ENCODE peak calls at places on chromosomes 6 and 20, in four cellular contexts. L is transverse colon, H is endodermal cell, K is lower leg skin. O is an unnamed sample.

GRCh38 chr6:169131356-169131755 is 122.3 kb downstream of the THBS2 start:
- DNase-seq in K (no peak), H (no peak), L (no peak), O (no peak)

GRCh38 chr20:56171087-56172012 is 77.2 kb upstream of the MC3R start:
- DNase-seq in L (no peak), K (no peak), H (peak; percentile 50), O (no peak)

GRCh38 chr6:37016995-37017394 is 11.5 kb downstream of the FGD2 start:
- DNase-seq in K (no peak), L (no peak), H (no peak), O (no peak)

GRCh38 chr20:10034717-10035571 is at the start of gene ANKEF1:
- DNase-seq in K (peak; percentile 87), H (peak; percentile 94), L (peak; percentile 92), O (peak; percentile 6)

GRCh38 chr20:49676581-49677291 is 36.9 kb downstream of the B4GALT5 start:
- DNase-seq in K (no peak), H (no peak), L (peak; percentile 71), O (no peak)

GRCh38 chr6:157961829-157962228 is 19.8 kb upstream of the SYNJ2 start:
- DNase-seq in K (peak; percentile 43), H (no peak), L (no peak), O (no peak)

GRCh38 chr6:29142349-29142748 is 28.4 kb upstream of the OR2J2 start:
- DNase-seq in L (no peak), K (no peak), H (no peak), O (no peak)

GRCh38 chr6:167794386-167795157 is 32.1 kb upstream of the AFDN start:
- DNase-seq in H (no peak), K (peak; percentile 67), L (no peak), O (no peak)

GRCh38 chr20:60362531-60362930 is 404.3 kb downstream of the CDH26 start:
- DNase-seq in K (no peak), H (no peak), L (no peak), O (peak; percentile 53)

GRCh38 chr6:159156089-159156488 is 13.1 kb upstream of the FNDC1 start:
- DNase-seq in K (no peak), H (no peak), L (no peak), O (no peak)
- H3K4me3 ChIP-seq in K (no peak overlapping the region), H (no peak overlapping the region), L (no peak overlapping the region), O (no peak overlapping the region)

GRCh38 chr6:160360955-160361354 is 12.8 kb downstream of the SLC22A3 start:
- DNase-seq in L (no peak), H (no peak), K (no peak), O (no peak)
- TF ChIP-seq CTCF in L (no peak), H (no peak), K (no peak), O (no peak)

GRCh38 chr20:6767536-6768227 is at the start of gene BMP2:
- DNase-seq in L (peak; percentile 72), H (peak; percentile 82), K (peak; percentile 84), O (no peak)

GRCh38 chr20:6765469-6766058 is 1.9 kb upstream of the BMP2 start:
- DNase-seq in H (no peak), L (no peak), K (no peak), O (no peak)

GRCh38 chr20:6768228-6769185 is 1.0 kb downstream of the BMP2 start:
- DNase-seq in K (peak; percentile 87), H (peak; percentile 77), L (peak; percentile 27), O (no peak)

GRCh38 chr20:6766433-6766832 is 1.1 kb upstream of the BMP2 start:
- DNase-seq in H (peak; percentile 60), K (no peak), L (peak; percentile 30), O (no peak)

GRCh38 chr20:6767166-6767535 is 335 bp upstream of the BMP2 start:
- DNase-seq in L (no peak), H (peak; percentile 82), K (peak; percentile 85), O (no peak)
- H3K4me3 ChIP-seq in L (peak overlapping the region; percentile 59), H (peak overlapping the region; percentile 83), K (peak overlapping the region; percentile 17), O (peak overlapping the region; percentile 63)

DNA sequence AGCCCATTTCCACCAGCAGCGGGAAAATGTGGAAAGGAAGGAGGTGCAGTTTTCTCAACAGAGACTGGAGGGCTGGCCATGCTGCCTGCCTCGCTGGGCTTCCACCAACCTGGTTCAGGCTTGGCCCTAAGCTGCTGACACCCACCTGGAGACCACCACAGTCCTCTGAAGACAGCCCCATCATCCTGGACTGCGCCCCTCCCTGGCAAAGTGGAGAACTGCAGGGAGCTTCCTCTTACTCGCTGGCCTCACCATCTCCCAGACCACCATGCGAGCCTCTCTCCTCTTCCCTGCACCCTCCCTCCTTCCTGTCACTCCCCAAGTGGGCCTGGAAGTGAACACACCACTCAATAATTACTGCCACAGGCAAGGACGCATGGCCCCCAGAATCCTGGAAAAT is 71.5 kb downstream of the PSMG4 start:
- DNase-seq in L (no peak), K (no peak), H (peak; percentile 78), O (no peak)
- TF ChIP-seq CTCF in L (no peak), K (no peak), H (peak; percentile 63), O (peak; percentile 21)

GRCh38 chr20:38447931-38448675 is 13.0 kb upstream of the SNHG17 start:
- DNase-seq in H (peak; percentile 69), L (no peak), K (no peak), O (no peak)
- H3K4me3 ChIP-seq in H (peak overlapping the region; percentile 88), L (no peak overlapping the region), K (no peak overlapping the region), O (no peak overlapping the region)

GRCh38 chr6:4731996-4732395 is 44.2 kb upstream of the CDYL start:
- DNase-seq in H (no peak), K (no peak), L (no peak), O (no peak)

GRCh38 chr6:4727671-4728435 is 48.4 kb upstream of the CDYL start:
- DNase-seq in K (no peak), H (peak; percentile 68), L (peak; percentile 63), O (no peak)

GRCh38 chr6:4728436-4728769 is 47.8 kb upstream of the CDYL start:
- DNase-seq in L (no peak), K (no peak), H (no peak), O (no peak)

GRCh38 chr6:4727236-4727635 is 49.0 kb upstream of the CDYL start:
- DNase-seq in K (no peak), H (no peak), L (no peak), O (no peak)

DNA sequence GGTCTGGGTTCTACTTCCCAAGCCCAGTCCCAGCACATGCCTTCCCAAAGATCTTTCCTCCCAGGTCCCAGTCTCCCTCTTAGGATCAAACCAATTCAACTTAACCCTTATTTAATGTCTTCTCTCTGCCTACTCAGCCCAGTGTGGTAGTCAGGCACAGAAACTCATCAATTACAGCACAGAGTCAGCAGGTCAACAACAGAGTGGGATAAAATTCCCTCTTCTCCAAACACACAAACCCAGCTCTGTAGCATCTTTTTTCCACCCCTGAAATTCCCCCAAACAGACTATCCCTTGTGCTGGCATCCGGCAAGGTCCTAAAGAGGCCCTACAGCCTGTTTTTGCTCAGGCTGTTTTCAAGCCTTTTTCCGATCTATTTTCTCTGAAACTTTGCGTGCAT is 47.3 kb upstream of the CDYL start:
- DNase-seq in H (no peak), K (no peak), L (no peak), O (no peak)
- TF ChIP-seq CTCF in H (no peak), K (no peak), L (no peak), O (no peak)

GRCh38 chr6:52389264-52389625 is 27.3 kb downstream of the PAQR8 start:
- DNase-seq in L (no peak), K (no peak), H (no peak), O (no peak)
- H3K4me3 ChIP-seq in L (no peak overlapping the region), K (no peak overlapping the region), H (no peak overlapping the region), O (no peak overlapping the region)

DNA sequence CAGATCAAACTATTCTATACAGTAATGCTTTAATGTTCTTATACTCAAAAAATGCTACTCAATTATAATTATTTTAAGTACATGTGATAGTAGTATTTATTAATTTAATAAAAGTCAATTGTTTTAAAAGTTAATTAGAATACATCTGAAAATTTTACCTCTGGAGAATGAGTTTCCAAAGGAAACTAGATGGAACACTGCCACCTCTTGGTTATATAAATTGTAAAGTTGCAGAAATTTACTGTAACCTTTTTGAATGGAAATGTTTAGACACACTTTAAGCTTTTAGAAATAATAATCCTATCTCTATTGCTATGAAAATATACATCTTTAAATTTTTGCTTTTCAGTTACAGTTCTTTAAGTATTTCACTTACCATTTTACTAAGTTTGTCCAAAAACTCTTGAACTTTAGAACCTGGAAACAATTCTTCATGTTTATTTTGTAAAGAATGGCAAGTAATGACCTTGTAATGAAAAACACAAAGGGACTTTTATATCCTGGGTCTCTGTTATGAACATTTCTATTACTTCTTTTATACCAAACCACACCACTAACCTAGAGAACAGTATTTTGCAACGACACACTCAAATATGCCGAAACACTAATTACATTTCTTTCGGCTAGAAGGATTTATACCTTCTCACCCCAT is 10.9 kb upstream of the BMP5 start:
- DNase-seq in L (no peak), H (no peak), K (no peak), O (no peak)
- TF ChIP-seq CTCF in L (no peak), H (peak; percentile 78), K (no peak), O (peak; percentile 31)

GRCh38 chr6:53929340-53930120 is 134.7 kb downstream of the LRRC1 start:
- DNase-seq in L (no peak), K (no peak), H (no peak), O (peak; percentile 16)
- H3K4me3 ChIP-seq in L (no peak overlapping the region), K (no peak overlapping the region), H (no peak overlapping the region), O (no peak overlapping the region)

GRCh38 chr6:46210294-46210693 is 39.5 kb upstream of the ENPP5 start:
- DNase-seq in H (no peak), K (no peak), L (no peak), O (no peak)

GRCh38 chr6:46215213-46215612 is 44.4 kb upstream of the ENPP5 start:
- DNase-seq in K (no peak), L (no peak), H (no peak), O (no peak)

GRCh38 chr6:46208303-46208702 is 37.5 kb upstream of the ENPP5 start:
- DNase-seq in L (no peak), H (no peak), K (no peak), O (no peak)

GRCh38 chr6:46215777-46216176 is 45.0 kb upstream of the ENPP5 start:
- DNase-seq in L (no peak), K (no peak), H (no peak), O (no peak)

GRCh38 chr6:46211917-46212316 is 41.1 kb upstream of the ENPP5 start:
- DNase-seq in K (no peak), H (no peak), L (no peak), O (no peak)
- TF ChIP-seq CTCF in K (no peak), H (no peak), L (no peak), O (no peak)